ENCODE peak calls at places on chromosomes 1 and 21, in four cellular contexts. One of them, this sample, is unnamed.

GRCh38 chr1:155961937-155962336 is 16.4 kb downstream of the ARHGEF2 start:
- DNase-seq in K562: no peak
- DNase-seq in HepG2: no peak
- DNase-seq in H1: no peak
- DNase-seq in this sample: peak; percentile 92

GRCh38 chr1:187013582-187014200 is 184.9 kb downstream of the PLA2G4A start:
- DNase-seq in K562: no peak
- DNase-seq in HepG2: no peak
- DNase-seq in H1: no peak
- DNase-seq in this sample: no peak

GRCh38 chr1:4422496-4423289 is 231.7 kb upstream of the AJAP1 start:
- DNase-seq in K562: no peak
- DNase-seq in HepG2: no peak
- DNase-seq in H1: peak; percentile 55
- DNase-seq in this sample: no peak

GRCh38 chr1:15152318-15153183 is 996 bp upstream of the TMEM51 start:
- DNase-seq in K562: peak; percentile 80
- DNase-seq in HepG2: peak; percentile 88
- DNase-seq in H1: peak; percentile 83
- DNase-seq in this sample: peak; percentile 87

GRCh38 chr1:108125312-108126138 is 74.6 kb downstream of the SLC25A24 start:
- DNase-seq in K562: peak; percentile 77
- DNase-seq in HepG2: peak; percentile 61
- DNase-seq in H1: peak; percentile 60
- DNase-seq in this sample: peak; percentile 57

GRCh38 chr1:222331340-222331739 is 216.6 kb downstream of the HHIPL2 start:
- DNase-seq in K562: no peak
- DNase-seq in HepG2: no peak
- DNase-seq in H1: no peak
- DNase-seq in this sample: no peak

GRCh38 chr1:231938651-231939050 is 312.1 kb downstream of the DISC1 start:
- DNase-seq in K562: no peak
- DNase-seq in HepG2: no peak
- DNase-seq in H1: no peak
- DNase-seq in this sample: no peak

GRCh38 chr1:198763298-198763714 is 124.5 kb downstream of the PTPRC start:
- DNase-seq in K562: no peak
- DNase-seq in HepG2: no peak
- DNase-seq in H1: no peak
- DNase-seq in this sample: peak; percentile 2

GRCh38 chr21:42578034-42578433 is 64.4 kb downstream of the SLC37A1 start:
- DNase-seq in K562: no peak
- DNase-seq in HepG2: no peak
- DNase-seq in H1: no peak
- DNase-seq in this sample: no peak

GRCh38 chr1:226064168-226064815 is 1.8 kb downstream of the H3-3A start:
- DNase-seq in K562: no peak
- DNase-seq in HepG2: peak; percentile 20
- DNase-seq in H1: no peak
- DNase-seq in this sample: no peak

GRCh38 chr1:180842482-180842881 is 70.2 kb upstream of the KIAA1614 start:
- DNase-seq in K562: no peak
- DNase-seq in HepG2: no peak
- DNase-seq in H1: no peak
- DNase-seq in this sample: no peak

GRCh38 chr1:154772611-154773515 is 97.2 kb downstream of the KCNN3 start:
- DNase-seq in K562: no peak
- DNase-seq in HepG2: no peak
- DNase-seq in H1: peak; percentile 69
- DNase-seq in this sample: no peak

GRCh38 chr1:11746795-11747487 is 11.0 kb downstream of the AGTRAP start:
- DNase-seq in K562: no peak
- DNase-seq in HepG2: no peak
- DNase-seq in H1: no peak
- DNase-seq in this sample: no peak

GRCh38 chr1:62687421-62687902 is 724 bp downstream of the DOCK7 start:
- DNase-seq in K562: peak; percentile 45
- DNase-seq in HepG2: peak; percentile 65
- DNase-seq in H1: peak; percentile 67
- DNase-seq in this sample: no peak

GRCh38 chr1:12098786-12099185 is 35.7 kb downstream of the TNFRSF8 start:
- DNase-seq in K562: no peak
- DNase-seq in HepG2: no peak
- DNase-seq in H1: no peak
- DNase-seq in this sample: no peak

GRCh38 chr21:44730951-44731579 is 19.7 kb upstream of the TSPEAR start:
- DNase-seq in K562: peak; percentile 39
- DNase-seq in HepG2: no peak
- DNase-seq in H1: peak; percentile 24
- DNase-seq in this sample: no peak

GRCh38 chr1:38242506-38242905 is 195.9 kb upstream of the POU3F1 start:
- DNase-seq in K562: peak; percentile 29
- DNase-seq in HepG2: no peak
- DNase-seq in H1: no peak
- DNase-seq in this sample: no peak

GRCh38 chr21:16124397-16125130 is 394.8 kb downstream of the USP25 start:
- DNase-seq in K562: no peak
- DNase-seq in HepG2: no peak
- DNase-seq in H1: no peak
- DNase-seq in this sample: no peak

GRCh38 chr1:245969274-245969673 is 537.8 kb downstream of the SMYD3 start:
- DNase-seq in K562: no peak
- DNase-seq in HepG2: peak; percentile 18
- DNase-seq in H1: no peak
- DNase-seq in this sample: no peak

GRCh38 chr1:199684686-199685273 is 342.7 kb upstream of the NR5A2 start:
- DNase-seq in K562: peak; percentile 44
- DNase-seq in HepG2: peak; percentile 25
- DNase-seq in H1: no peak
- DNase-seq in this sample: peak; percentile 74

GRCh38 chr1:42013881-42014470 is 95.3 kb upstream of the HIVEP3 start:
- DNase-seq in K562: no peak
- DNase-seq in HepG2: no peak
- DNase-seq in H1: no peak
- DNase-seq in this sample: no peak

GRCh38 chr21:24428539-24429186 is 1178.6 kb downstream of the MRPL39 start:
- DNase-seq in K562: no peak
- DNase-seq in HepG2: no peak
- DNase-seq in H1: no peak
- DNase-seq in this sample: no peak

GRCh38 chr1:247681288-247681897 is 1.9 kb upstream of the OR13G1 start:
- DNase-seq in K562: peak; percentile 53
- DNase-seq in HepG2: peak; percentile 38
- DNase-seq in H1: peak; percentile 68
- DNase-seq in this sample: peak; percentile 10

GRCh38 chr1:200346744-200347143 is 63.1 kb downstream of the ZNF281 start:
- DNase-seq in K562: no peak
- DNase-seq in HepG2: no peak
- DNase-seq in H1: no peak
- DNase-seq in this sample: no peak

GRCh38 chr1:151508721-151509292 is 2.4 kb upstream of the CGN start:
- DNase-seq in K562: no peak
- DNase-seq in HepG2: no peak
- DNase-seq in H1: no peak
- DNase-seq in this sample: peak; percentile 98

GRCh38 chr1:200380589-200381021 is 29.2 kb downstream of the ZNF281 start:
- DNase-seq in K562: no peak
- DNase-seq in HepG2: peak; percentile 52
- DNase-seq in H1: no peak
- DNase-seq in this sample: no peak

GRCh38 chr1:224744521-224744920 is 128.4 kb downstream of the CNIH3 start:
- DNase-seq in K562: no peak
- DNase-seq in HepG2: no peak
- DNase-seq in H1: no peak
- DNase-seq in this sample: no peak

GRCh38 chr1:162133566-162133965 is 64.1 kb downstream of the NOS1AP start:
- DNase-seq in K562: no peak
- DNase-seq in HepG2: no peak
- DNase-seq in H1: no peak
- DNase-seq in this sample: no peak

DNA sequence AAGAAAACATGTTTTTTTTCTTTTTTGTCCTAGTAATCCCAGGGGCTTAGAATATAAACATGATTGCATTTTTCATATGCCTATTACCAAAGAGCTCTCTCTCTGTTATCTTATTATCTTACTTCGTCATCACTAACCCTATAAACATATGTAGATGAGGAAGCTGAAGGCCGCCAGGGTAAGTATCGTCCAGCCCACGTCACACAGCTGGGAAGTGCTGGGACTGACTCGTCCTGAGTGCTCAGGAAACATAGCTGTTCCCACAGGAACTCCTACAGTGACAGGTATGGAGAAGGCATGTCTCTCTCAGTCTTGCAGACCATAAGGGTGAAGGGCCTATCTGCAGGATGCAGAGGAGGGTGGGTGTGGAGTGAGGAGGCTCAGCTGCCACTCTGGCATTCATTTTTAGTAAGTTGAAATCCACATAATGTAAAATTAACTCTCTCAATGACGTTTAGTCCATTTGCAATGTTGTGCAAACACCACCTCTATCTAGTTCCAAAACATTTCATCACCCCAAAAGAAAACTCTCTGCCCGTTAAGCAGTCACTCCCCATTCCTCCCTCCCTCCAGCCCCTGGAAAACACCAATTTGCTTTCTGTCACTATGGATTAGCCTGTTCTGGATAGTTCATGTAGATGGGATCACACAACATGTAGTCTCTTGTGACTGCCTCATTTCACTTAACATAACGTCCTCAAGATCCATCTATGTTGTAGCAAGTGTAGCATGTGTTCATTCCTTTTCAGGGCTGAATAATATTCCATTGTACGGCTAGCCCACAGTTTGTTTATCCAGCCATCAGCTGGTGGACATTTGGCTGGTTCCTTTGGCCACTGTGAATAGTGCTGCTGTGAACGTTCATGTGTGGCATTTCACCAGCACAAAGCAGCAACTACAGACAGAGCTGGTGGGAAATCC is 68.3 kb downstream of the TCP10L start:
- DNase-seq in K562: no peak
- DNase-seq in HepG2: no peak
- DNase-seq in H1: no peak
- DNase-seq in this sample: no peak
- TF ChIP-seq ZNF274 in K562: no peak
- TF ChIP-seq ZNF274 in HepG2: no peak
- TF ChIP-seq ZNF274 in H1: no peak
- TF ChIP-seq ZNF274 in this sample: no peak

GRCh38 chr1:182680901-182681300 is 3.5 kb downstream of the RGS8 start:
- DNase-seq in K562: no peak
- DNase-seq in HepG2: no peak
- DNase-seq in H1: no peak
- DNase-seq in this sample: no peak
- TF ChIP-seq ZNF274 in K562: no peak
- TF ChIP-seq ZNF274 in HepG2: no peak
- TF ChIP-seq ZNF274 in H1: no peak
- TF ChIP-seq ZNF274 in this sample: no peak

GRCh38 chr1:51920130-51920529 is 41.6 kb upstream of the NRDC start:
- DNase-seq in K562: no peak
- DNase-seq in HepG2: no peak
- DNase-seq in H1: no peak
- DNase-seq in this sample: no peak
- TF ChIP-seq ZNF274 in K562: no peak
- TF ChIP-seq ZNF274 in HepG2: no peak
- TF ChIP-seq ZNF274 in H1: no peak
- TF ChIP-seq ZNF274 in this sample: no peak

GRCh38 chr21:34330055-34330454 is 33.8 kb upstream of the KCNE2 start:
- DNase-seq in K562: peak; percentile 55
- DNase-seq in HepG2: no peak
- DNase-seq in H1: no peak
- DNase-seq in this sample: no peak

GRCh38 chr21:34336245-34336644 is 27.6 kb upstream of the KCNE2 start:
- DNase-seq in K562: no peak
- DNase-seq in HepG2: no peak
- DNase-seq in H1: no peak
- DNase-seq in this sample: no peak

GRCh38 chr21:34336756-34337391 is 26.9 kb upstream of the KCNE2 start:
- DNase-seq in K562: no peak
- DNase-seq in HepG2: no peak
- DNase-seq in H1: peak; percentile 26
- DNase-seq in this sample: no peak

GRCh38 chr21:34335316-34335715 is 28.5 kb upstream of the KCNE2 start:
- DNase-seq in K562: no peak
- DNase-seq in HepG2: no peak
- DNase-seq in H1: no peak
- DNase-seq in this sample: no peak

DNA sequence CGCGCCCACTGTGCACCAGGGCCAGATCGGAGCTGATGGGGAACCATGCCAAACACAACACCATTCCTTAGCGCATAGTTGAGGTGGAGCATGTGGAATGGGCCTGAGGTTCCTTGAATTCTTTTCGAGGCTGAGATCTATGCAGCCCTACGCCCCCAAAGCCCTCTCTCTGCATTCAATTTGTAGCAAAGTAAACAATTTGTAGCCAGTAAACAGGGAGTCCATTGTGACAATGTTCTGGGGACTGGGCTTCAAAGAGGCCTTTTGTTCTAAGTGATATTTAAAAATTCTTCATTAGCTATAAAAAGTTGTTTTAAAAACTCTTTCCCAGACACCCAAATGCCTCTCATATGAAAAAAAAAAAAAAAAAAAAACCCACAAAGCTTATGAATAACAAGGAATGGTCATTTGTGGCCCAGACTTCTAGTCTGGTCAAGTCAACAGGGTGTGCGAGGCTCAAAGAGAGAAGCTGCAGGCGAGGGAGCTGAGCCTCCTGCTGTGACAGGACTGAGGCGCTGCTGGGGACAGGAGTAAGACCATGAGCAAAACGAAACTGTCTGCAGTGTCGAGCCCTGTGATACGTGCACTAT is 30.6 kb upstream of the KCNE2 start:
- DNase-seq in K562: no peak
- DNase-seq in HepG2: no peak
- DNase-seq in H1: no peak
- DNase-seq in this sample: no peak
- TF ChIP-seq ZNF274 in K562: no peak
- TF ChIP-seq ZNF274 in HepG2: no peak
- TF ChIP-seq ZNF274 in H1: no peak
- TF ChIP-seq ZNF274 in this sample: no peak

GRCh38 chr1:94105957-94106529 is 14.9 kb downstream of the ABCA4 start:
- DNase-seq in K562: no peak
- DNase-seq in HepG2: no peak
- DNase-seq in H1: no peak
- DNase-seq in this sample: no peak
- TF ChIP-seq ZNF274 in K562: no peak
- TF ChIP-seq ZNF274 in HepG2: no peak
- TF ChIP-seq ZNF274 in H1: no peak
- TF ChIP-seq ZNF274 in this sample: no peak